ENCODE peak calls at places on chromosome X, in five cellular contexts. N is esophagus squamous epithelium, P is heart left ventricle, F is adrenal gland, L is upper lobe of left lung. D is an unnamed sample.

GRCh38 chrX:11416600-11416999 is 123.4 kb downstream of the AMELX start:
- DNase-seq in N (no peak), L (no peak), P (no peak), F (no peak), D (no peak)

GRCh38 chrX:71923516-71923915 is 12.9 kb downstream of the NHSL2 start:
- DNase-seq in L (no peak), P (no peak), N (no peak), F (no peak), D (no peak)

GRCh38 chrX:50202539-50202938 is 1.7 kb upstream of the AKAP4 start:
- DNase-seq in F (no peak), P (no peak), N (no peak), L (no peak), D (no peak)

GRCh38 chrX:134167804-134168203 is 69.2 kb upstream of the CCDC160 start:
- DNase-seq in N (no peak), L (no peak), P (no peak), F (no peak), D (no peak)

GRCh38 chrX:150512426-150512825 is 56.0 kb upstream of the MTM1 start:
- DNase-seq in P (no peak), F (no peak), N (no peak), L (no peak), D (no peak)

GRCh38 chrX:154018518-154019060 is 1.1 kb downstream of the IRAK1 start:
- DNase-seq in F (no peak), P (no peak), L (no peak), N (no peak), D (no peak)

GRCh38 chrX:118720058-118720707 is 7.2 kb upstream of the IL13RA1 start:
- DNase-seq in P (no peak), N (no peak), L (no peak), F (no peak), D (no peak)

GRCh38 chrX:16114640-16115039 is 8.7 kb upstream of the GRPR start:
- DNase-seq in L (no peak), P (no peak), F (no peak), N (no peak), D (no peak)

GRCh38 chrX:150903110-150903508 is 4.6 kb upstream of the CD99L2 start:
- DNase-seq in F (no peak), P (no peak), L (no peak), N (no peak), D (no peak)

GRCh38 chrX:17670874-17671273 is 66.4 kb upstream of the SCML1 start:
- DNase-seq in N (no peak), L (no peak), F (no peak), P (no peak), D (no peak)

GRCh38 chrX:69069086-69069445 is 96.2 kb downstream of the PJA1 start:
- DNase-seq in F (no peak), P (no peak), L (peak; percentile 19), N (no peak), D (no peak)

GRCh38 chrX:24479924-24480722 is 15.0 kb downstream of the PDK3 start:
- DNase-seq in P (peak; percentile 7), N (no peak), F (no peak), L (peak; percentile 80), D (no peak)

GRCh38 chrX:41184312-41184711 is 99.1 kb downstream of the USP9X start:
- DNase-seq in N (no peak), F (no peak), L (no peak), P (no peak), D (no peak)

GRCh38 chrX:97547873-97548578 is 664.3 kb downstream of the RPA4 start:
- DNase-seq in P (no peak), L (no peak), N (no peak), F (no peak), D (peak; percentile 2)

GRCh38 chrX:154727418-154728323 is 23.2 kb downstream of the GAB3 start:
- DNase-seq in F (peak; percentile 55), P (peak; percentile 68), N (no peak), L (peak; percentile 64), D (no peak)

GRCh38 chrX:24498181-24498580 is 33.1 kb downstream of the PDK3 start:
- DNase-seq in N (no peak), F (no peak), L (no peak), P (peak; percentile 9), D (no peak)

GRCh38 chrX:86148024-86148511 is at the start of gene DACH2:
- DNase-seq in L (peak; percentile 69), F (peak; percentile 78), N (no peak), P (peak; percentile 63), D (no peak)

GRCh38 chrX:11180571-11180970 is 69.4 kb downstream of the HCCS start:
- DNase-seq in L (no peak), P (no peak), F (no peak), N (no peak), D (no peak)

GRCh38 chrX:258291-259040 is 22.7 kb upstream of the PLCXD1 start:
- DNase-seq in P (no peak), N (no peak), F (no peak), L (no peak), D (no peak)

GRCh38 chrX:125306335-125306866 is 13.3 kb upstream of the TEX13C start:
- DNase-seq in P (no peak), F (no peak), L (no peak), N (no peak), D (no peak)

GRCh38 chrX:19708683-19709082 is 178.7 kb downstream of the SH3KBP1 start:
- DNase-seq in N (no peak), P (no peak), L (no peak), F (no peak), D (no peak)

GRCh38 chrX:1581132-1581531 is 10.3 kb upstream of the AKAP17A start:
- DNase-seq in N (no peak), P (no peak), L (peak; percentile 56), F (peak; percentile 56), D (no peak)

GRCh38 chrX:27583976-27584375 is 6.2 kb upstream of the DCAF8L2 start:
- DNase-seq in F (no peak), L (no peak), P (no peak), N (no peak), D (no peak)

GRCh38 chrX:132831336-132831973 is 127.0 kb downstream of the HS6ST2 start:
- DNase-seq in L (no peak), P (no peak), N (no peak), F (no peak), D (no peak)

GRCh38 chrX:44748014-44748413 is 95.8 kb upstream of the DUSP21 start:
- DNase-seq in N (no peak), P (no peak), L (no peak), F (no peak), D (no peak)

GRCh38 chrX:68060506-68061205 is 372.6 kb downstream of the OPHN1 start:
- DNase-seq in P (no peak), L (no peak), F (peak; percentile 43), N (no peak), D (no peak)

GRCh38 chrX:9369802-9370291 is 95.0 kb upstream of the TBL1X start:
- DNase-seq in L (no peak), N (no peak), F (no peak), P (no peak), D (no peak)

DNA sequence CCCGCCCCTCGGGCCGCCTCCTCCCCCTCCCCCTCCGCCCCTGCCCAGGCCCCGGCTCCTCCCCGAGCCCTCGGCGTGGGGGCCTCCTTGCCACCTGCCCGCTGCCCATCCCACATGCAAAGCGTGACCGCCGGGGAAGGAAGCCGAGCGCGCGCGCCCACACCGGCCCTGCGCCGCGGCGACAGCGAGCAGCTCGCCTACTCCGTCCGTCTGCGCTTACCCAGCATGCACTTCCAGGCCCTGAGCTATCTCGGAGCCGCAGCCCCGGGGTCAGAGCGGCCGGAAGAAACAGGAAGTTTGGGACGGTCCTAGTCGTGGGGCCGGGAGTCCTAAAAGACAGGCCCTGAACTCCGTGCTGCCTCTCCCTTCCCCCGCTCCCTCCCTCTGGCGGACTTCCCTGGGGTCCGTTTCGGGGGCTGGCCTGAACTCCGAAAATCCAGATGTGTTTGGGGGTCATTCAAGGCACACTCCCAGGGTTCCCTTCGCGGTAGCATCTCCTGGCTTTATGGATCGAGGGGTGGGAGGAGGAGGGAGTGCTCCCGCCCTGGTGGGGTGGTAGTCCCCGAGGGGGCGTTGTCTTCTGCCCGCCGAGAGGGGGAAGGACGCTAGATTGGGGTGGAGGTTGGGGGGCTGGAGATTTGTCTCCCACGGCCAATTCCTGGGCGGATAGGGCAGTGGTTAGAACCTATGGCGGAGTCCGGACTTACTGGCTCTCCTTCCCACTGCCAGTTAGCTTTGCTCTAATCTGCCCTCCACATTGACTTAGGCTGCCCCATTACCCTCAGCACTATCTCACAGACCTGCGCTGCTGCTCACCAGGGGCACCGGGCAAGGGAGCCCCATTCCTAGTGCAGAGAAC is 25.0 kb upstream of the BCORL1 start:
- DNase-seq in L (peak; percentile 70), F (peak; percentile 67), N (peak; percentile 11), P (peak; percentile 70), D (peak; percentile 15)
- TF ChIP-seq POLR2A in L (peak; percentile 66), F (no peak), N (peak; percentile 10), P (no peak), D (peak; percentile 27)

GRCh38 chrX:40088299-40088625 is 9.5 kb downstream of the BCOR start:
- DNase-seq in L (no peak), F (no peak), N (no peak), P (no peak), D (no peak)
- H3K4me3 ChIP-seq in L (no peak overlapping the region), F (no peak overlapping the region), N (no peak overlapping the region), P (no peak overlapping the region), D (no peak overlapping the region)

GRCh38 chrX:46979340-46979739 is 67.1 kb downstream of the JADE3 start:
- DNase-seq in L (no peak), N (no peak), F (no peak), P (no peak), D (peak; percentile 13)

DNA sequence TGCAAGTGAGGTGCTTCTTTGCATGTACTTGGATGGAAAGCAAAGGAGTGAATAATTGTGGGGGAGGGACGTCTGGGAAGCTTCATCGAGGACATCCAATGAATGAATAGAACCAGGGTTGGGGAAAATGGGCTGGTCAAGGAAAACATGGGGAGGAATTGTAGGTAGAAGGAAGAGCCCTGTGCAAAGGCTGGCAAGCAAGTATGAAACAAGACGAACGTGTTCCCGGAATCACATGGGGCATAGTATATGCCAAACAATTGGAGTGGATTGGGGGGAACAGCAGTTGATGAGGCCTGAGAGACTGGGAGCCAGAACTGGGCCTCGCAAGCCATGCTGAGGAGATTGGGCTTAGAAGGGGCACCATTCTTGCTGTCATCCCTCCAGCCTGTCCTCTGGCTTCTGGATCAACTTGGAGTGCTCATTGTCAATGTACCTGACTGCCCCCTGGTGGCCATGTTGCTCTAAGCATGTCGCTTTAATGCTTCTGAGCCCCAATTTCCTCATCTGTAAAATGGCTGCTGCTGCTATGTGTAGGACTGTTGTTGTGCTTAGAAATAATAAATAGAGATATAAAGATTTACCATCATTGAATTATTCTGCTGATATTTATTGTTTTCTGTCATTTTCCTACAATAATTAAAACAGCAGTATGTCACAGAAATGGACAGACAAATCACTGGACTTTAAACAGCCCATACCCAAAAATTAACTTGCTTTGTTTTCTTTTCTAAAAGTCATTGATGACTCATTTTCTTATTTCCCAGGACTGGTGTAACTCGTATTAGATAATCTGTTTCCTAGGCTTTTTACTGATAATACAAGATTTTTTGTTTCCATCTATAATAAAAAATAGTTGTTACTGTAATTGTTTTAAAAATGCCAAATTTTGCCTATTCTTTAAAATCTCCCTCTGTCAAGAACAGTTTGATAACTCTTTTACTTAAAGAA is 66.4 kb downstream of the JADE3 start:
- DNase-seq in F (peak; percentile 72), P (peak; percentile 50), L (peak; percentile 71), N (no peak), D (peak; percentile 68)
- H3K27ac ChIP-seq in F (no peak overlapping the region), P (no peak overlapping the region), L (no peak overlapping the region), N (peak overlapping the region; percentile 22), D (peak overlapping the region; percentile 76)

DNA sequence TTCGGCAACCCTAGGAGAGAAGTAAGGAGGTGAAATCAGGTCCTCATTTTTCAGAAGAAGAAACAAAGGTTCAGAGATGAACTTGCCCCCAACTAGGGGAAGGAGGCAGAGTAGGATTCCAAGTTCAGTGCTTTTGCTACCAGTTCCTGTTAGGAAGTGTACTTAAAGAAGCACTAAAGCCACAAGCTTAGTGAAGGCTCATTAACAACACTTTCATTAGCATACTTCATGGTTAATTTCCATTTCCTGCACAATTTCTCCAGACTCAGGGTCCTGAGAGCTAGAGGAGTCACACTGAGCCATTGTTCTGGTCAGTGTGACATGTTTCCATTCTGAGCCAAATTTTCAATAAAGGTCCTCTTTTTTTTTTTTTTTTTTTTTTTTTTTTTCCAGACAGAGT is 52.0 kb downstream of the VSIG4 start:
- DNase-seq in N (no peak), L (no peak), F (no peak), P (no peak), D (no peak)
- TF ChIP-seq POLR2A in N (no peak), L (no peak), F (no peak), P (no peak), D (no peak)

D was measured in HCT116.